ENCODE peak calls at places on chromosome 2, in four cellular contexts. E is sigmoid colon, T is tibial nerve, J is H9. L is an unnamed sample.

GRCh38 chr2:201768918-201769317 is 11.8 kb downstream of the ALS2 start:
- DNase-seq in T (no peak), E (no peak), J (no peak), L (no peak)

GRCh38 chr2:154697422-154698237 is 865 bp upstream of the KCNJ3 start:
- DNase-seq in T (no peak), J (peak; percentile 62), E (no peak), L (peak; percentile 72)

GRCh38 chr2:236718207-236718992 is 148.8 kb downstream of the ACKR3 start:
- DNase-seq in T (no peak), J (no peak), E (no peak), L (no peak)

GRCh38 chr2:145114726-145115125 is 594.8 kb upstream of the ZEB2 start:
- DNase-seq in T (no peak), E (no peak), J (no peak), L (no peak)

GRCh38 chr2:44952143-44952805 is 10.8 kb downstream of the SIX3 start:
- DNase-seq in J (peak; percentile 84), T (no peak), E (no peak), L (peak; percentile 81)

GRCh38 chr2:217785544-217786045 is 217.2 kb downstream of the TNS1 start:
- DNase-seq in T (peak; percentile 79), J (peak; percentile 87), E (peak; percentile 91), L (peak; percentile 93)

GRCh38 chr2:234823877-234824376 is 127.9 kb upstream of the SH3BP4 start:
- DNase-seq in E (peak; percentile 75), T (peak; percentile 16), J (no peak), L (no peak)

GRCh38 chr2:189798312-189799029 is 14.2 kb downstream of the PMS1 start:
- DNase-seq in T (no peak), E (no peak), J (no peak), L (no peak)

GRCh38 chr2:144650886-144651285 is 131.0 kb upstream of the ZEB2 start:
- DNase-seq in J (no peak), T (no peak), E (no peak), L (peak; percentile 8)

GRCh38 chr2:190879474-190880373 is 897 bp upstream of the GLS start:
- DNase-seq in J (no peak), E (no peak), T (no peak), L (no peak)

GRCh38 chr2:81195774-81196382 is 891.3 kb upstream of the LRRTM1 start:
- DNase-seq in E (no peak), J (peak; percentile 31), T (no peak), L (no peak)

GRCh38 chr2:32135409-32135808 is 30.3 kb upstream of the SLC30A6 start:
- DNase-seq in E (no peak), J (no peak), T (no peak), L (no peak)
- TF ChIP-seq CTCF in E (peak; percentile 15), J (peak; percentile 42), T (no peak), L (no peak)

DNA sequence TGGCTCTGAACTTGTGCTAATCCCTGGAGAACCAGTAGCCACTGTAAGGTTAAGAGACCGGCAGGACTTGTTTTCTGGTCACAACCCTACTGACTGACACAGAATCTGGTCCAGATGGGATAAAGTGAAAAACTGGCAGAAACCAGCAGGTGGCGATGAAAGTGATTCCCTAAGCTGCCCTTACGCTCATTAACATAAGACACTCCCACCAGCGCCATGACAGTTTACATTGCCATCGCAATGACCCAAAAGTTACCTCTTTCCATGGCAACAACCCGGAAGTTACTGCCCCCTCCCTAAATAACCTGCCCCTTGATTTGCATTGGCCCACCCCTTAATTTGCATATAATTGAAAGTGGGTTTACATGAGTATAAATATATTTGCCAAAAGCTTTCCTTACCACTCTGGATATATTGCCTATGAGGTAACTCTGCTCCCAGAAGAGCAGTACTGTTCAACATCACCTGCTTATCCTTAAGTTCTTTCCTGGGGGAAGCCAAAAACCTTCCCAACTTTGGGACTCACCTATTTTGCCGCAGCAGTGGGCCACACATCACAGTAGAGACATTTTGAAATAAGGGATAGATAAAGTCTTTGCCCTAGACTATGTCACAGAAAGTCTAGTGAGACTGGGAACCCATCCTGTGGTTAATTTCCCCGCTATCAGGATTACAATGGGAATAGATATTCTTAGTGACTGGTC is 35.8 kb upstream of the AFF3 start:
- DNase-seq in E (no peak), J (peak; percentile 88), T (no peak), L (peak; percentile 30)
- TF ChIP-seq CTCF in E (peak; percentile 15), J (peak; percentile 75), T (no peak), L (no peak)

GRCh38 chr2:232265329-232265728 is 113.2 kb upstream of the ALPP start:
- DNase-seq in E (peak; percentile 20), T (no peak), J (no peak), L (no peak)
- TF ChIP-seq CTCF in E (no peak), T (no peak), J (no peak), L (no peak)

GRCh38 chr2:241211276-241211675 is 22.8 kb downstream of the ANO7 start:
- DNase-seq in J (no peak), E (no peak), T (no peak), L (no peak)
- TF ChIP-seq CTCF in J (peak; percentile 23), E (no peak), T (no peak), L (no peak)